ENCODE peak calls at places on chromosomes 3 and 15, in four cellular contexts. One of them, this sample, is unnamed.

GRCh38 chr3:157785071-157785826 is 282.0 kb upstream of the VEPH1 start:
- DNase-seq in GM23338: peak; percentile 8
- DNase-seq in Panc1: peak; percentile 61
- DNase-seq in ovary: no peak
- DNase-seq in this sample: peak; percentile 86

GRCh38 chr15:28989239-28989830 is 103.6 kb downstream of the APBA2 start:
- DNase-seq in ovary: no peak
- DNase-seq in GM23338: peak; percentile 61
- DNase-seq in Panc1: no peak
- DNase-seq in this sample: no peak

GRCh38 chr3:133937061-133937686 is 41.5 kb upstream of the RAB6B start:
- DNase-seq in ovary: peak; percentile 11
- DNase-seq in GM23338: no peak
- DNase-seq in Panc1: no peak
- DNase-seq in this sample: no peak

GRCh38 chr3:150623945-150624344 is 20.8 kb downstream of the SELENOT start:
- DNase-seq in Panc1: no peak
- DNase-seq in GM23338: no peak
- DNase-seq in ovary: no peak
- DNase-seq in this sample: no peak

GRCh38 chr3:141306922-141307321 is 61.4 kb upstream of the ZBTB38 start:
- DNase-seq in GM23338: no peak
- DNase-seq in Panc1: no peak
- DNase-seq in ovary: no peak
- DNase-seq in this sample: no peak

GRCh38 chr15:99120050-99120777 is 15.3 kb downstream of the SYNM start:
- DNase-seq in Panc1: no peak
- DNase-seq in ovary: no peak
- DNase-seq in GM23338: no peak
- DNase-seq in this sample: no peak

GRCh38 chr15:66907826-66908502 is 157.4 kb upstream of the SMAD3 start:
- DNase-seq in GM23338: no peak
- DNase-seq in Panc1: no peak
- DNase-seq in ovary: no peak
- DNase-seq in this sample: no peak

GRCh38 chr15:32646304-32646703 is 4.8 kb downstream of the SCG5 start:
- DNase-seq in GM23338: no peak
- DNase-seq in Panc1: no peak
- DNase-seq in ovary: no peak
- DNase-seq in this sample: no peak

GRCh38 chr3:73480187-73480672 is 144.5 kb downstream of the PDZRN3 start:
- DNase-seq in Panc1: no peak
- DNase-seq in GM23338: no peak
- DNase-seq in ovary: no peak
- DNase-seq in this sample: peak; percentile 59

GRCh38 chr3:5051772-5052171 is 70.3 kb upstream of the ARL8B start:
- DNase-seq in Panc1: no peak
- DNase-seq in GM23338: no peak
- DNase-seq in ovary: no peak
- DNase-seq in this sample: no peak

GRCh38 chr3:12127366-12127765 is 31.3 kb downstream of the TIMP4 start:
- DNase-seq in ovary: no peak
- DNase-seq in GM23338: no peak
- DNase-seq in Panc1: no peak
- DNase-seq in this sample: no peak

GRCh38 chr3:46996689-46997452 is 17.4 kb downstream of the NBEAL2 start:
- DNase-seq in Panc1: no peak
- DNase-seq in GM23338: no peak
- DNase-seq in ovary: no peak
- DNase-seq in this sample: no peak

GRCh38 chr3:102174312-102174712 is 260.5 kb upstream of the ZPLD1 start:
- DNase-seq in GM23338: no peak
- DNase-seq in ovary: no peak
- DNase-seq in Panc1: peak; percentile 66
- DNase-seq in this sample: no peak

GRCh38 chr15:38130739-38131498 is 121.7 kb upstream of the SPRED1 start:
- DNase-seq in ovary: peak; percentile 92
- DNase-seq in Panc1: no peak
- DNase-seq in GM23338: peak; percentile 28
- DNase-seq in this sample: peak; percentile 87

GRCh38 chr3:197510642-197511018 is 45.1 kb downstream of the BDH1 start:
- DNase-seq in ovary: no peak
- DNase-seq in Panc1: no peak
- DNase-seq in GM23338: no peak
- DNase-seq in this sample: no peak

GRCh38 chr3:197507541-197507940 is 48.2 kb downstream of the BDH1 start:
- DNase-seq in Panc1: no peak
- DNase-seq in ovary: no peak
- DNase-seq in GM23338: no peak
- DNase-seq in this sample: no peak

GRCh38 chr3:197508051-197508451 is 47.7 kb downstream of the BDH1 start:
- DNase-seq in GM23338: no peak
- DNase-seq in Panc1: no peak
- DNase-seq in ovary: no peak
- DNase-seq in this sample: no peak

GRCh38 chr3:197508511-197508910 is 47.3 kb downstream of the BDH1 start:
- DNase-seq in Panc1: no peak
- DNase-seq in ovary: no peak
- DNase-seq in GM23338: no peak
- DNase-seq in this sample: no peak

GRCh38 chr3:197508924-197509775 is 46.6 kb downstream of the BDH1 start:
- DNase-seq in Panc1: no peak
- DNase-seq in ovary: no peak
- DNase-seq in GM23338: no peak
- DNase-seq in this sample: no peak
- H3K4me3 ChIP-seq in Panc1: peak overlapping the region; percentile 59
- H3K4me3 ChIP-seq in ovary: no peak overlapping the region
- H3K4me3 ChIP-seq in GM23338: peak overlapping the region; percentile 56
- H3K4me3 ChIP-seq in this sample: no peak overlapping the region

GRCh38 chr3:123724306-123724705 is 139.5 kb upstream of the HACD2 start:
- DNase-seq in ovary: no peak
- DNase-seq in GM23338: peak; percentile 78
- DNase-seq in Panc1: no peak
- DNase-seq in this sample: no peak

GRCh38 chr3:123723527-123724168 is 138.8 kb upstream of the HACD2 start:
- DNase-seq in Panc1: peak; percentile 76
- DNase-seq in ovary: peak; percentile 65
- DNase-seq in GM23338: peak; percentile 93
- DNase-seq in this sample: peak; percentile 40

GRCh38 chr3:123728014-123728413 is 143.2 kb upstream of the HACD2 start:
- DNase-seq in GM23338: no peak
- DNase-seq in ovary: no peak
- DNase-seq in Panc1: no peak
- DNase-seq in this sample: no peak

GRCh38 chr3:123728991-123729390 is 144.1 kb upstream of the HACD2 start:
- DNase-seq in Panc1: no peak
- DNase-seq in GM23338: no peak
- DNase-seq in ovary: no peak
- DNase-seq in this sample: no peak

GRCh38 chr3:123725652-123726400 is 141.0 kb upstream of the HACD2 start:
- DNase-seq in GM23338: peak; percentile 51
- DNase-seq in Panc1: no peak
- DNase-seq in ovary: no peak
- DNase-seq in this sample: no peak
- TF ChIP-seq CTCF in GM23338: peak; percentile 22
- TF ChIP-seq CTCF in Panc1: peak; percentile 7
- TF ChIP-seq CTCF in ovary: no peak
- TF ChIP-seq CTCF in this sample: no peak

GRCh38 chr15:69391046-69391757 is 22.9 kb upstream of the KIF23 start:
- DNase-seq in Panc1: no peak
- DNase-seq in ovary: no peak
- DNase-seq in GM23338: no peak
- DNase-seq in this sample: no peak
- H3K4me3 ChIP-seq in Panc1: no peak overlapping the region
- H3K4me3 ChIP-seq in ovary: no peak overlapping the region
- H3K4me3 ChIP-seq in GM23338: no peak overlapping the region
- H3K4me3 ChIP-seq in this sample: no peak overlapping the region

GRCh38 chr3:119388577-119388976 is 74.8 kb downstream of the TMEM39A start:
- DNase-seq in GM23338: peak; percentile 45
- DNase-seq in ovary: no peak
- DNase-seq in Panc1: no peak
- DNase-seq in this sample: no peak
- TF ChIP-seq CTCF in GM23338: peak; percentile 45
- TF ChIP-seq CTCF in ovary: no peak
- TF ChIP-seq CTCF in Panc1: peak; percentile 38
- TF ChIP-seq CTCF in this sample: no peak

DNA sequence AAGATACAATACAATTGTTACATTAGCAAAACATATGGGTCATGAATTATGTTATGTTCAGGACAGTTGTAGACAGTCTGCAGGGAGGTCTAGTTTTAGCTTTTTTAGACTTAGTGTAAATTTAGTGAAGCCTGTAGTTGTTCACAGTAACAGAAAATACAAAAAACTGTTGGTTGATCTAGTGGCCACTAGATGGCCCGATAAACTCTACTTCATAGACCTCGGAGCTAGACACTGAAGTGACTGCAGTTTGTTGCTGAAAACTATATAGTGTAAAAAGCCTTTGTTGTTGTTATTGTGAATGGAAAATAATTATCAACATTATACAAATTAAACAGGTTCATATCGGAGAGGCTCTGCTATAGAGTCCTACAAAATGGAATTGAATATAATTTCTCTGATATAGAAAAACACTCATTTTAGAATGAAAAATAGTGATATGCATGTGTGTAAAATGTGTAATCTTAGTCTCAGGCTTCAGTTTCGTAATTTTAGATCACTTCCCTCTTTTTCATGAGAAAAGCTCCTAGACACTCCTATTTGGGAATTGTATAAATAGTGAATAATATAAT is 18.3 kb downstream of the MAGEL2 start:
- DNase-seq in Panc1: no peak
- DNase-seq in ovary: no peak
- DNase-seq in GM23338: peak; percentile 62
- DNase-seq in this sample: no peak
- H3K4me3 ChIP-seq in Panc1: no peak overlapping the region
- H3K4me3 ChIP-seq in ovary: no peak overlapping the region
- H3K4me3 ChIP-seq in GM23338: peak overlapping the region; percentile 22
- H3K4me3 ChIP-seq in this sample: no peak overlapping the region

GRCh38 chr3:99118381-99118780 is 216.9 kb upstream of the DCBLD2 start:
- DNase-seq in ovary: no peak
- DNase-seq in Panc1: no peak
- DNase-seq in GM23338: no peak
- DNase-seq in this sample: no peak

GRCh38 chr3:99111235-99111634 is 209.7 kb upstream of the DCBLD2 start:
- DNase-seq in Panc1: no peak
- DNase-seq in ovary: no peak
- DNase-seq in GM23338: no peak
- DNase-seq in this sample: no peak

GRCh38 chr3:99119312-99119810 is 217.9 kb upstream of the DCBLD2 start:
- DNase-seq in Panc1: no peak
- DNase-seq in ovary: no peak
- DNase-seq in GM23338: no peak
- DNase-seq in this sample: no peak

GRCh38 chr3:99114565-99115291 is 213.2 kb upstream of the DCBLD2 start:
- DNase-seq in ovary: no peak
- DNase-seq in Panc1: no peak
- DNase-seq in GM23338: peak; percentile 78
- DNase-seq in this sample: no peak
- TF ChIP-seq CTCF in ovary: no peak
- TF ChIP-seq CTCF in Panc1: peak; percentile 58
- TF ChIP-seq CTCF in GM23338: peak; percentile 80
- TF ChIP-seq CTCF in this sample: peak; percentile 91

GRCh38 chr3:52450489-52451236 is 3.2 kb downstream of the TNNC1 start:
- DNase-seq in GM23338: no peak
- DNase-seq in Panc1: no peak
- DNase-seq in ovary: no peak
- DNase-seq in this sample: no peak
- H3K4me3 ChIP-seq in GM23338: no peak overlapping the region
- H3K4me3 ChIP-seq in Panc1: no peak overlapping the region
- H3K4me3 ChIP-seq in ovary: no peak overlapping the region
- H3K4me3 ChIP-seq in this sample: no peak overlapping the region

GRCh38 chr3:184325715-184326114 is 11.3 kb downstream of the EIF4G1 start:
- DNase-seq in Panc1: no peak
- DNase-seq in GM23338: no peak
- DNase-seq in ovary: no peak
- DNase-seq in this sample: no peak
- TF ChIP-seq CTCF in Panc1: no peak
- TF ChIP-seq CTCF in GM23338: no peak
- TF ChIP-seq CTCF in ovary: no peak
- TF ChIP-seq CTCF in this sample: no peak

DNA sequence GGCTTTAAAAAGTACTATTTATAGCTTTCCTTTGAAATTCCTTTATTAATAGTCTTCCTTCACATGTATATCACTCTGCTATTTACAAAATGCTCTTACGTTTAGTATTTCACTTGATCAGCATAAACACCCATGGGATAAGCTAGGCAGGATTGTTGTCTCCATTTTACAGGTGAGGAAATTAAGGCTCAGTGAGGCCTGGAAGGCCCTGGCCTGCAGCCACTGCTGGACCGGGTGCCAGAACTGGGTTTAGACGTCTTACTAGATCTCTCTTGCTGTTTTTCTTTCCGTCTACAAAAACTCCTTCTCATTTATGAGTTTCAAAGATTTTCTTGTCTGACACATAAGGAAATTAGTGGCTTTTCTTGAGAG is 236.4 kb downstream of the LPP start:
- DNase-seq in Panc1: no peak
- DNase-seq in GM23338: no peak
- DNase-seq in ovary: no peak
- DNase-seq in this sample: no peak
- H3K4me3 ChIP-seq in Panc1: no peak overlapping the region
- H3K4me3 ChIP-seq in GM23338: no peak overlapping the region
- H3K4me3 ChIP-seq in ovary: no peak overlapping the region
- H3K4me3 ChIP-seq in this sample: no peak overlapping the region

DNA sequence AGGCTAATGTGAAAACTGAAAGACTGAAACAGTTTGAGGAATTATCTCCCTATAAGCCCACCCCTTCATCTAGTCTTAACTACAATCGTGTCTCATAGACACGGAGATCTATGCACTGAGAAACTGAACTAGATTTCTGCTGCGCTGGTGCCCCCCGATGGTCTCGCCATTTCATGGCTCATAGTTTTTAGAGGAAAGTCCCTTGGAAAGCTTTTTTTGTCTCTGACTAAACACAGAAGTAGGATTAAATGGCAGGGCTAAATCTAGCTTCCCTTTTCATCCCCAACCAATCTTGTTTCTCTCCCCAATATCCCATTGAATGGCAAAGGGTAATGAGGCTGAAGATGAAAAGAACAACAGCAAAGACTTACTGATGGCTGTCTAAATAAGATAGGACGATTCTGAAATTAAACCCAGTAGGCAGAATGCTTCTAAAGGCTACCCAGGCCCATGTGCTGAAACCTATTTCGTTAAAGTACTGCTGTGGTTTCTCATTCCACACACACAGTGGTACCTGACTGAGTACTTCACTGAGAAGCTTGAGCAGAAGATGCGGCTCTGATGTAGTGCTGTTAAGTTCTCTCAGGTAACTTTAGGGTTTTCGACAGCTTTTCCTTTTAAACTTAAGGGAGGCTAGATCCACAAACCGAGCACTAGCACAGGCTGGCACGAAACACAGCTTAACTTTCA is 142.7 kb downstream of the GADL1 start:
- DNase-seq in GM23338: peak; percentile 77
- DNase-seq in Panc1: no peak
- DNase-seq in ovary: peak; percentile 44
- DNase-seq in this sample: no peak
- TF ChIP-seq CTCF in GM23338: peak; percentile 74
- TF ChIP-seq CTCF in Panc1: peak; percentile 52
- TF ChIP-seq CTCF in ovary: no peak
- TF ChIP-seq CTCF in this sample: peak; percentile 56

This sample was measured in retinal pigment epithelial cell.